ENCODE peak calls at places on chromosomes 4 and X, in six cellular contexts. L, M, T, D, F and B are unnamed samples.

GRCh38 chr4:111631157-111631999 is 513.9 kb upstream of the FAM241A start:
- DNase-seq in F (no peak), T (no peak), M (no peak), L (no peak), D (no peak), B (no peak)

GRCh38 chrX:39149761-39150160 is 348.5 kb downstream of the MID1IP1 start:
- DNase-seq in F (no peak), D (peak; percentile 83), L (peak; percentile 3), M (peak; percentile 71), T (no peak), B (no peak)

GRCh38 chrX:13487731-13488505 is 81.5 kb upstream of the EGFL6 start:
- DNase-seq in F (peak; percentile 42), D (no peak), T (peak; percentile 41), L (peak; percentile 1), M (no peak), B (no peak)

GRCh38 chr4:10087152-10087791 is 29.3 kb downstream of the WDR1 start:
- DNase-seq in D (no peak), L (no peak), F (no peak), T (no peak), M (no peak), B (no peak)

GRCh38 chr4:102792361-102792936 is 31.7 kb upstream of the MANBA start:
- DNase-seq in T (no peak), D (no peak), L (no peak), M (no peak), F (no peak), B (no peak)

GRCh38 chrX:56802921-56803848 is 74.1 kb downstream of the NBDY start:
- DNase-seq in F (peak; percentile 3), M (peak; percentile 94), L (peak; percentile 2), D (no peak), T (no peak), B (peak; percentile 58)

GRCh38 chr4:127846061-127846460 is 34.6 kb upstream of the PLK4 start:
- DNase-seq in T (no peak), L (no peak), M (no peak), D (no peak), F (no peak), B (no peak)

GRCh38 chr4:40247350-40247749 is 50.5 kb downstream of the RHOH start:
- DNase-seq in D (peak; percentile 72), M (no peak), T (no peak), L (peak; percentile 49), F (no peak), B (no peak)

GRCh38 chr4:152106781-152107321 is 346.0 kb upstream of the GATB start:
- DNase-seq in T (no peak), D (no peak), M (no peak), F (no peak), L (no peak), B (no peak)

GRCh38 chr4:18069806-18070205 is 48.3 kb upstream of the LCORL start:
- DNase-seq in F (no peak), T (no peak), M (no peak), D (no peak), L (no peak), B (no peak)

GRCh38 chrX:69050051-69050785 is 115.0 kb downstream of the PJA1 start:
- DNase-seq in L (no peak), T (no peak), M (no peak), D (no peak), F (no peak), B (no peak)

GRCh38 chr4:150252741-150253140 is 174.5 kb downstream of the DCLK2 start:
- DNase-seq in L (no peak), D (no peak), T (no peak), M (no peak), F (no peak), B (no peak)

GRCh38 chr4:183132081-183132480 is 33.0 kb downstream of the WWC2 start:
- DNase-seq in T (no peak), L (no peak), F (no peak), M (no peak), D (no peak), B (no peak)

GRCh38 chr4:119683518-119683917 is 54.9 kb upstream of the PDE5A start:
- DNase-seq in F (peak; percentile 4), M (no peak), L (no peak), D (no peak), T (no peak), B (no peak)

GRCh38 chr4:24559889-24560288 is 24.5 kb downstream of the DHX15 start:
- DNase-seq in F (no peak), L (no peak), D (no peak), T (no peak), M (no peak), B (no peak)

GRCh38 chrX:17500145-17500579 is 125.2 kb downstream of the NHS start:
- DNase-seq in T (peak; percentile 42), M (no peak), L (no peak), F (no peak), D (no peak), B (no peak)

GRCh38 chr4:168631241-168632151 is 134.6 kb downstream of the PALLD start:
- DNase-seq in L (no peak), M (peak; percentile 33), D (peak; percentile 59), T (no peak), F (peak; percentile 40), B (peak; percentile 85)

GRCh38 chr4:3261411-3262207 is 12.7 kb downstream of the MSANTD1 start:
- DNase-seq in M (peak; percentile 24), T (no peak), D (peak; percentile 28), F (no peak), L (no peak), B (peak; percentile 60)

GRCh38 chr4:168844261-168845039 is 165.6 kb downstream of the CBR4 start:
- DNase-seq in D (no peak), L (no peak), M (no peak), F (no peak), T (no peak), B (no peak)

GRCh38 chr4:87038837-87039715 is 104.3 kb downstream of the AFF1 start:
- DNase-seq in M (peak; percentile 81), D (no peak), F (peak; percentile 72), L (no peak), T (peak; percentile 94), B (no peak)

GRCh38 chr4:53075162-53075785 is 213.2 kb downstream of the RASL11B start:
- DNase-seq in M (no peak), D (no peak), T (no peak), F (no peak), L (no peak), B (no peak)

GRCh38 chrX:136953867-136954787 is 73.6 kb upstream of the RBMX start:
- DNase-seq in F (peak; percentile 20), L (peak; percentile 2), T (peak; percentile 15), D (peak; percentile 61), M (peak; percentile 73), B (no peak)

GRCh38 chrX:10603612-10604011 is 16.8 kb downstream of the MID1 start:
- DNase-seq in M (no peak), T (no peak), F (no peak), L (no peak), D (no peak), B (no peak)

GRCh38 chr4:79476196-79476595 is 68.2 kb upstream of the GK2 start:
- DNase-seq in F (no peak), M (no peak), L (no peak), D (no peak), T (no peak), B (no peak)

GRCh38 chrX:39133971-39134370 is 332.7 kb downstream of the MID1IP1 start:
- DNase-seq in T (no peak), M (no peak), L (no peak), D (no peak), F (no peak), B (no peak)

GRCh38 chrX:106932492-106932923 is 12.3 kb downstream of the CLDN2 start:
- DNase-seq in T (no peak), L (no peak), M (no peak), F (no peak), D (no peak), B (no peak)

GRCh38 chr4:30821891-30822612 is 101.9 kb downstream of the PCDH7 start:
- DNase-seq in T (no peak), L (no peak), M (no peak), F (no peak), D (no peak), B (no peak)

GRCh38 chr4:183366436-183366835 is 44.2 kb upstream of the CLDN24 start:
- DNase-seq in L (no peak), M (no peak), D (no peak), T (no peak), F (no peak), B (no peak)

GRCh38 chrX:16458208-16458607 is 191.8 kb upstream of the S100G start:
- DNase-seq in D (no peak), F (no peak), T (no peak), L (no peak), M (no peak), B (no peak)

GRCh38 chr4:86895692-86896488 is 3.7 kb upstream of the C4orf36 start:
- DNase-seq in D (no peak), F (peak; percentile 74), T (peak; percentile 44), L (no peak), M (no peak), B (no peak)

GRCh38 chrX:39261446-39262147 is 460.3 kb downstream of the MID1IP1 start:
- DNase-seq in D (no peak), T (peak; percentile 35), L (no peak), F (no peak), M (no peak), B (no peak)